ENCODE peak calls at places on chromosomes 2 and 18, in seven cellular contexts. S, Q, Y, G, T, A and W are unnamed samples.

GRCh38 chr18:76756491-76757288 is 65.7 kb upstream of the ZNF236 start:
- DNase-seq in S (no peak), Q (no peak), Y (no peak), G (no peak), T (peak), A (peak), W (peak)

GRCh38 chr2:56185101-56185581 is 1.4 kb downstream of the CCDC85A start:
- DNase-seq in S (peak), Q (peak), Y (no peak), G (peak), T (peak), A (no peak), W (peak)

GRCh38 chr2:138829326-138829725 is 49.1 kb upstream of the NXPH2 start:
- DNase-seq in S (no peak), Q (peak), Y (no peak), G (peak), T (peak), A (peak), W (no peak)

GRCh38 chr2:159713691-159714585 is 1.6 kb downstream of the MARCHF7 start:
- DNase-seq in S (no peak), Q (peak), Y (no peak), G (no peak), T (no peak), A (peak), W (no peak)

GRCh38 chr2:19987936-19988335 is 2.0 kb downstream of the WDR35 start:
- DNase-seq in S (no peak), Q (no peak), Y (no peak), G (no peak), T (no peak), A (no peak), W (no peak)

GRCh38 chr2:57180042-57180567 is 866.5 kb upstream of the VRK2 start:
- DNase-seq in S (no peak), Q (no peak), Y (no peak), G (no peak), T (no peak), A (no peak), W (no peak)

GRCh38 chr2:155368934-155369333 is 670.4 kb downstream of the KCNJ3 start:
- DNase-seq in S (no peak), Q (no peak), Y (no peak), G (no peak), T (no peak), A (peak), W (no peak)

GRCh38 chr2:122697415-122697814 is 942.0 kb downstream of the TSN start:
- DNase-seq in S (no peak), Q (no peak), Y (no peak), G (no peak), T (no peak), A (no peak), W (no peak)

GRCh38 chr2:121289271-121289670 is 4.3 kb upstream of the TFCP2L1 start:
- DNase-seq in S (no peak), Q (no peak), Y (no peak), G (no peak), T (no peak), A (no peak), W (no peak)

GRCh38 chr2:97966545-97967215 is 29.1 kb downstream of the TMEM131 start:
- DNase-seq in S (no peak), Q (no peak), Y (no peak), G (no peak), T (no peak), A (peak), W (no peak)

GRCh38 chr2:220162320-220162719 is 534.9 kb downstream of the SLC4A3 start:
- DNase-seq in S (no peak), Q (no peak), Y (no peak), G (no peak), T (no peak), A (no peak), W (no peak)

GRCh38 chr18:8800445-8800844 is 95.1 kb downstream of the MTCL1 start:
- DNase-seq in S (no peak), Q (peak), Y (no peak), G (no peak), T (no peak), A (no peak), W (no peak)

GRCh38 chr2:238424313-238424700 is 2.4 kb upstream of the ASB1 start:
- DNase-seq in S (no peak), Q (no peak), Y (peak), G (no peak), T (no peak), A (no peak), W (no peak)

GRCh38 chr2:181988154-181988924 is 2.7 kb downstream of the PPP1R1C start:
- DNase-seq in S (no peak), Q (no peak), Y (no peak), G (no peak), T (no peak), A (no peak), W (no peak)

GRCh38 chr2:102262218-102263129 is 48.9 kb upstream of the IL1RL1 start:
- DNase-seq in S (no peak), Q (no peak), Y (no peak), G (no peak), T (no peak), A (no peak), W (no peak)

GRCh38 chr2:241908686-241909420 is 39.3 kb downstream of the RTP5 start:
- DNase-seq in S (no peak), Q (no peak), Y (peak), G (peak), T (no peak), A (no peak), W (no peak)

GRCh38 chr2:46294185-46294836 is 2.9 kb upstream of the EPAS1 start:
- DNase-seq in S (no peak), Q (peak), Y (no peak), G (no peak), T (no peak), A (no peak), W (no peak)

GRCh38 chr2:177282787-177283533 is 18.4 kb upstream of the NFE2L2 start:
- DNase-seq in S (no peak), Q (no peak), Y (no peak), G (no peak), T (no peak), A (no peak), W (no peak)

GRCh38 chr18:42053188-42053781 is 98.3 kb downstream of the PIK3C3 start:
- DNase-seq in S (peak), Q (no peak), Y (peak), G (peak), T (peak), A (peak), W (peak)

GRCh38 chr2:68404901-68405799 is 40.1 kb downstream of the PLEK start:
- DNase-seq in S (no peak), Q (no peak), Y (no peak), G (no peak), T (no peak), A (no peak), W (no peak)

GRCh38 chr2:98607741-98608117 is 583 bp downstream of the COA5 start:
- DNase-seq in S (no peak), Q (no peak), Y (no peak), G (no peak), T (no peak), A (no peak), W (no peak)

GRCh38 chr2:219289537-219290361 is 10.6 kb downstream of the DNAJB2 start:
- DNase-seq in S (peak), Q (no peak), Y (no peak), G (peak), T (no peak), A (no peak), W (peak)

GRCh38 chr2:64259301-64259700 is 115.1 kb upstream of the PELI1 start:
- DNase-seq in S (peak), Q (no peak), Y (no peak), G (no peak), T (no peak), A (no peak), W (no peak)
- H3K4me3 ChIP-seq in S (no peak), Q (no peak), Y (no peak), G (no peak), T (no peak), A (no peak), W (no peak)

DNA sequence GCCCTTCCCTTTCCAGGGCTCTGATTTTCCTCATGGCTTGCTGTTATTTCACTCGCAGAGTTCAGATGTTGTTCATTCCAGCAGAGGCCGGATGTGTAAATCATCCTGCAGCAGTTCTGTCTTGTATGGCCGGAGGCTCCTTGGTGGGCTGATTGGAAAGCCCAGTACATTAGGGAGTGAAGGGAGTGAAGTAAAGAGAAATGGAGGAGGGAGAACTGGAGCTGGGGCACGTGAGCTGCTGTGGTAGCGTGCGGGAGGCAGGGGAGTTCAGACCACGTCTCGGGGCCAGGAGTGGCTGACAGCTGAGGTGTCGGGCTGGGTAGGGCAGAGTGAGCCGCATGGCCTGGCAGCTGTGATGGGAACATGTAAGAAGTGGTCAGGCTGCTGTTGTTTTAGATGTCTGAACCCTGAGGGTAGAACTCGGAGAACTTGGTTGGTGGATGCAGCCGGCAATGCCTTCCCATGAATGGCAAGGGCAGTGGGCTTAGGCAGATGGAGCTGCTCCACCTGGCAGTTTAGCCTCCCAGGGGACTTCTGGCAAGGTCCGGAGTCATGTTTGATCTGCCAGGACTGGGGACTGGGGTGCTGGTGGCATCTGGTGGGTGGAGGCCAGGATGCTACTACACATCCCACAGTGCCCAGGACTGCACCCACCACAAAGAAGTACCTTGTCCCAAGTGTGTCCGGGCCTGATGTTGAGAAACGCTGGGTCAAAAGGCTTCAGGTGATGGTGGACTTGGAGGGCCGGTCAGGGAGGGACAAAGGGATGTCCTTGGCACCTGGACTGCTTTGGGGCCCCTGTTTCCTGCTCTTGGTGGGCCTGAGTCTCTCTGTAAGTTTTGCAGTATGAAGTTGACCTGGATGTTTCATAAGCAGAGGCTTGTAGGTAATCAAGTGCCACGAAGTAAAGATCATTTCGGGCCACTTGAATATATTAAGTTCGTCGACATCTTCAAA is 29.1 kb downstream of the ASAP2 start:
- DNase-seq in S (no peak), Q (no peak), Y (no peak), G (peak), T (no peak), A (peak), W (peak)
- TF ChIP-seq POLR2A in S (no peak), Q (no peak), Y (no peak), G (no peak), T (no peak), A (no peak), W (no peak)

DNA sequence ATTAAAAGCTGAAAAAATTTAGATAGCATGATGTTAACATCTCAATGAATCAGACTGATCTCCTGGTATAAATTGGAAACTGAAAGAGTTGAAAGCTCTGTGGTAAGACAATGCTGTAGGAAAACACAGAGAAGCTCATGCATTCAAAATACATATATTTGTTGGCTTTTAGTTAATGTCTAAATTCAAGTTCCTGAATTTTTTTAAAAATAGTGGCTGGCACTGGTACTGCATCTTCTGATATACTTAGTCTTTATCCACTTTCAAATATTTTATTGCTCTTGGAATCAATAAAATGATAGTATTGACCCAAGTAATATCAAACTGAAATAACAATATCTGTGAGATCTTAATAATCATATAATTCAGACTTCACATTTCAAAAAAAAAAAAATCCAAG is 151.4 kb upstream of the FIGN start:
- DNase-seq in S (no peak), Q (no peak), Y (no peak), G (no peak), T (no peak), A (no peak), W (no peak)
- TF ChIP-seq CTCF in S (no peak), Q (no peak), Y (peak), G (no peak), T (peak), A (no peak), W (no peak)

GRCh38 chr2:84946204-84947009 is 24.6 kb upstream of the KCMF1 start:
- DNase-seq in S (no peak), Q (peak), Y (peak), G (no peak), T (no peak), A (peak), W (no peak)
- H3K4me3 ChIP-seq in S (no peak), Q (no peak), Y (no peak), G (no peak), T (no peak), A (peak), W (no peak)

GRCh38 chr2:74423226-74424095 is 1.9 kb downstream of the WDR54 start:
- DNase-seq in S (no peak), Q (no peak), Y (no peak), G (no peak), T (no peak), A (no peak), W (no peak)

GRCh38 chr2:74424139-74424992 is 2.8 kb downstream of the WDR54 start:
- DNase-seq in S (no peak), Q (no peak), Y (no peak), G (no peak), T (no peak), A (no peak), W (no peak)

GRCh38 chr2:74420006-74420405 is 1.4 kb downstream of the C2orf81 start:
- DNase-seq in S (no peak), Q (no peak), Y (no peak), G (no peak), T (no peak), A (no peak), W (no peak)

GRCh38 chr2:74419345-74419744 is 2.1 kb downstream of the C2orf81 start:
- DNase-seq in S (no peak), Q (no peak), Y (no peak), G (no peak), T (no peak), A (no peak), W (no peak)

DNA sequence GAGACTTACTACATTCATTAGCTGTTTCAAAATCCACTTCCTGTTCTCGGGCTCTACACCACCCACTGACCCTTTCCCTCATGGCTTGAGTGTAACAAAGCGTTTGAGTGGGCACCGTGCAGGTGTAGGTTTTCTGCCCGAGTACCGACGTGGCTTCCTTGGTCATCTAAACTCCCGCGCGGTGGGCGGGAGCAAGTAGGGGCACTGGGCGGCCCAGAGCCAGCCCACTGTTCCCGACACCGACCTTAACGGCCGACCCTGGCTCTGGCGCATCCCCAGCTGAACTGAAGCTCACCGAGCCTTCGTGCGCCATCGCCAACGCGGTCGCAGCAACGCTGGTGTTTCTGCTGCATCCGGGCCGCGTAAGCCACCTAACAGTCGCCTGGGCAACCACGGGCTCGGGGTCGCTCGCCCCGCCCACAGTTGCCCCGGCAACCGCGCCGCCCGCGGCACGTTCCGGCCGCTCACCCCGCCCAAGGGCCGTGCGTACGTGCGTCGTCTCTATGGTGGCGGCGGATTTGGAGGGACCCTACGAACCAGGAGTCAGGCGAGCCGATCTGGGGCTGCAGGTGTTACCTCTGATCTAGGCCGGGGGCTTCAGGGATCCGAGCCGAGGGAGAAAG is at the start of the genes C2orf81 and WDR54:
- DNase-seq in S (peak), Q (peak), Y (peak), G (peak), T (peak), A (peak), W (peak)
- TF ChIP-seq POLR2A in S (peak), Q (peak), Y (no peak), G (peak), T (peak), A (peak), W (peak)

GRCh38 chr2:40723194-40723593 is 271.3 kb upstream of the SLC8A1 start:
- DNase-seq in S (no peak), Q (no peak), Y (no peak), G (no peak), T (no peak), A (no peak), W (no peak)

GRCh38 chr2:40725040-40725439 is 273.1 kb upstream of the SLC8A1 start:
- DNase-seq in S (no peak), Q (no peak), Y (no peak), G (no peak), T (no peak), A (no peak), W (no peak)

GRCh38 chr2:40721595-40721994 is 269.7 kb upstream of the SLC8A1 start:
- DNase-seq in S (no peak), Q (no peak), Y (no peak), G (no peak), T (no peak), A (no peak), W (no peak)

DNA sequence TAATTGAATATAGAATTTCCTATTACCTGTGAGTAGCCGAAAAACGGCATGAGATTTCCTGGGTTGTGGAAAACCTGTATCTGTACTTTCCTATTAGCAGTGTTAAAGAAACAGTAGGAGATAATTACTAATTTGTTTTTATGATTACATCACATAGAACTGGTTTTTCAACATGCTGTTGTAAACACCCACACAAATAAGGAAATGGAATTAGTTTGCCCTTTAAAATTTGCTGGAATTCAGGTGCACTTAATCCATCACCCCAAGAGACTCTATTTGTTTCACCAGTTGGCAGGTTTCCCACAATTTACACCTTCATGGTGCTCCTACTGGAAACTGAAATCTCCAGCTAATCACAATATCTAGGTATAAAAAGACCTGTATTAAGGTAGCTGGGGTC is 274.1 kb upstream of the SLC8A1 start:
- DNase-seq in S (no peak), Q (no peak), Y (no peak), G (no peak), T (no peak), A (no peak), W (no peak)
- TF ChIP-seq CTCF in S (no peak), Q (no peak), Y (no peak), G (no peak), T (no peak), A (no peak), W (no peak)

GRCh38 chr2:43131890-43132522 is 94.4 kb downstream of the ZFP36L2 start:
- DNase-seq in S (no peak), Q (no peak), Y (no peak), G (no peak), T (no peak), A (no peak), W (no peak)

GRCh38 chr2:43129676-43130547 is 96.5 kb downstream of the ZFP36L2 start:
- DNase-seq in S (no peak), Q (no peak), Y (peak), G (peak), T (no peak), A (peak), W (no peak)

GRCh38 chr2:43131051-43131889 is 95.1 kb downstream of the ZFP36L2 start:
- DNase-seq in S (peak), Q (peak), Y (peak), G (peak), T (peak), A (peak), W (peak)

GRCh38 chr2:43129254-43129653 is 97.2 kb downstream of the ZFP36L2 start:
- DNase-seq in S (no peak), Q (no peak), Y (no peak), G (no peak), T (no peak), A (no peak), W (no peak)

DNA sequence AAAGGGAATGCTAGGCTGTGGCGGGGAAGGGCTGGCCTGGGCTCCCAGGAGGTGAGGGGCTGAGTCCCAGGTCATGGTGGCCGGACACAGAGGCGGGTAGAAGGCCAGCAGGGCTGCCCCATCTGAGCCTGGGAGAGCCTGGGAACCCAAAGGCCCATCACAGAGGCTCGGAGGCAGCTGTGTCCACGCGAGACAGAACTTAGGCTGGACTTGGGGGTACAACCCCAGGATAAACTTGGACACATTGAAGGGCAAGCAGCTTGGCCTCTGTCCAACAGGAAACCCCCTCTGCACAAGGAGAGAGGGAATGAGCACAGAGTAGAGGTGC is 95.9 kb downstream of the ZFP36L2 start:
- DNase-seq in S (no peak), Q (no peak), Y (no peak), G (no peak), T (no peak), A (no peak), W (no peak)
- H3K4me3 ChIP-seq in S (no peak), Q (no peak), Y (no peak), G (no peak), T (no peak), A (no peak), W (no peak)

DNA sequence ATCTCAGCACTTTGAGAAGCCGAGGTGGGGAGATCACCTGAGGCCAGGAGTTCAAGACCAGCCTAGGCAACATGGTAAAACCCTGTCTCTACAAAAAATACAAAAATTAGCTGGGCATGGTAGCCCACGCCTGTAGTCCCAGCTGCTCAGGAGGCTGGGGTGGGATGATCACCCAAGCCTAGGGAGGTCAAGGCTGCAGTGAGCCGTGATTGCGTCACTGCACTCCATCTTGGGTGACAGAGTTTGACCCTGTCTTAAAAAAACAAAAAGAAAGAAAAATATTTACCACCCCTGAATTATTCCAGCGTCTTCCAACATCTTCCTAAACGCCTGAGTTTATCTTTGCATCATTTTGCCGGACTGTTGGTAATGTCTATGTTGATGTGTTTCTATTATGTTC is 6.2 kb upstream of the IGFBP5 start:
- DNase-seq in S (no peak), Q (no peak), Y (no peak), G (no peak), T (no peak), A (no peak), W (no peak)
- TF ChIP-seq POLR2A in S (no peak), Q (no peak), Y (no peak), G (no peak), T (no peak), A (no peak), W (no peak)

GRCh38 chr2:113041871-113042270 is 10.8 kb downstream of the IL36B start:
- DNase-seq in S (no peak), Q (no peak), Y (no peak), G (no peak), T (no peak), A (no peak), W (no peak)
- TF ChIP-seq CTCF in S (no peak), Q (no peak), Y (no peak), G (no peak), T (no peak), A (peak), W (no peak)